ENCODE peak calls at places on chromosomes 4 and X, in seven cellular contexts. M, Q, K, G, N, W and T are unnamed samples.

GRCh38 chrX:14776901-14777300 is 96.0 kb downstream of the FANCB start:
- DNase-seq in Q (no peak), N (no peak), K (no peak), M (no peak), W (no peak), G (no peak), T (no peak)

GRCh38 chr4:184575306-184575705 is 73.9 kb downstream of the CASP3 start:
- DNase-seq in N (no peak), K (no peak), W (no peak), G (no peak), M (no peak), Q (no peak), T (no peak)

GRCh38 chrX:107673933-107674479 is 45.7 kb downstream of the PRPS1 start:
- DNase-seq in Q (peak), W (peak), N (peak), G (peak), M (peak), K (peak), T (no peak)

GRCh38 chrX:19836337-19836736 is 51.1 kb downstream of the SH3KBP1 start:
- DNase-seq in K (no peak), Q (no peak), W (no peak), M (no peak), N (no peak), G (no peak), T (no peak)

GRCh38 chr4:144090744-144091143 is 49.8 kb downstream of the GYPA start:
- DNase-seq in N (no peak), G (no peak), Q (no peak), K (no peak), W (no peak), M (no peak), T (no peak)

GRCh38 chrX:40266490-40267333 is 169.0 kb upstream of the BCOR start:
- DNase-seq in K (peak), W (peak), Q (peak), M (peak), N (peak), G (peak), T (peak)

GRCh38 chr4:42436950-42437349 is 39.7 kb downstream of the SHISA3 start:
- DNase-seq in G (no peak), Q (no peak), N (no peak), M (no peak), W (no peak), K (no peak), T (no peak)

GRCh38 chr4:67896421-67897065 is 12.7 kb upstream of the TMPRSS11D start:
- DNase-seq in Q (no peak), G (no peak), W (no peak), K (no peak), N (no peak), M (no peak), T (no peak)

GRCh38 chr4:7209699-7210098 is 17.4 kb downstream of the SORCS2 start:
- DNase-seq in M (peak), K (no peak), N (no peak), W (no peak), G (no peak), Q (no peak), T (no peak)

GRCh38 chr4:88792268-88792781 is 94.7 kb upstream of the NAP1L5 start:
- DNase-seq in W (no peak), N (no peak), K (no peak), Q (no peak), M (no peak), G (no peak), T (peak)

GRCh38 chr4:78938868-78939666 is at the start of gene PAQR3:
- DNase-seq in K (peak), N (peak), M (peak), G (peak), Q (peak), W (peak), T (peak)
- TF ChIP-seq POLR2A in K (peak), N (peak), M (peak), G (peak), Q (no peak), W (peak), T (peak)

DNA sequence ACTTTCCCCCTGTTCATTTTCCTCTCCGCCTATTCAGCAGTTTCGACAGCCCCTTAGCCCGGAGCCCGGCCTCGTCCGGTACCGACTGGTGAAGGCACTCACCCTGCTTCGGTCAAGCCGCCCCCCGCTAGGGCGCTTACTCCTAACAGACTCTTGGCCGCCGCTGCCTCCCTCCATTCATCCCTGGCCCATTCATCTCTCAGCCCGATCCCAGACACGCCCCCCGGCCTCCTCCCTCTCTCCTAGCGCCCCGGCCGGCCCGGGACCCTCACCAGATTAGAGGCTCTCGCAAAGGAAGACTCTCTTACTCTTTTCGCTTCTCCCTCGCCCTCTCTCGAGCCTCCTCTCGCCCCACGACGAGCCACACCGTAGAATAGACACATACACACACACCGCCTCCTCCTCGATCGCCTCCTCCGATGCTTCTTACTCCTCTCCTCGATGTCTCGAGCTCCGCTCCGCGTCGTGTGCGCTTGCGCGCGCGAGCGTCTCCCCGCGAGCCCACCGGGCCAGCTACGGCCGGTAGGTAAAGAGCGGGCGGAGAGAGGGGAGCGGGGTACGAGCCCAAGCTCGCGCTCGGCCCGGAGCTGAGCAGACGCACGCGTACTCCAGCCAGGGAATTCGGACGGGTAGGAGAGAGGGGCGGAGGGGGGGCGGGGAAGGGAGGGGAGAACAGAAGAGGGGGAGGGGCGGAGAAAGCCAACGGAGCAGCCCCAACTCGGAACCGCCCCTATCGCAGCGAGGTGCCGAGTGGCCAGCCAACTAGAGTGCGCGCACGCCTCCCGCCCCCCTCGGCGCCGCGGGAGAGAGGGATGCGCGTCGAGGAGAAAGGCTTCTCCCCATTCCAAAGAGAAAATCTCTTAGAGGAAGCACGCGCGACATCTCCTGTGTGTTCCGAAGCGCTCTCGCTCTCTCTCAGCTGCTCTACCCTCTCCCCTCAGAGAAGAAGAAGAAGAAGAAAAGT is at the start of gene WNK3:
- DNase-seq in K (peak), W (peak), Q (peak), G (peak), N (peak), M (peak), T (peak)
- TF ChIP-seq POLR2A in K (peak), W (no peak), Q (no peak), G (no peak), N (peak), M (no peak), T (peak)

GRCh38 chr4:148514581-148514980 is 72.4 kb upstream of the NR3C2 start:
- DNase-seq in W (no peak), N (no peak), K (no peak), G (no peak), Q (no peak), M (no peak), T (no peak)

GRCh38 chr4:148510211-148510610 is 68.0 kb upstream of the NR3C2 start:
- DNase-seq in M (no peak), W (no peak), Q (no peak), G (no peak), N (no peak), K (no peak), T (no peak)

GRCh38 chr4:148514041-148514440 is 71.8 kb upstream of the NR3C2 start:
- DNase-seq in W (no peak), Q (no peak), N (no peak), G (no peak), K (no peak), M (no peak), T (no peak)

DNA sequence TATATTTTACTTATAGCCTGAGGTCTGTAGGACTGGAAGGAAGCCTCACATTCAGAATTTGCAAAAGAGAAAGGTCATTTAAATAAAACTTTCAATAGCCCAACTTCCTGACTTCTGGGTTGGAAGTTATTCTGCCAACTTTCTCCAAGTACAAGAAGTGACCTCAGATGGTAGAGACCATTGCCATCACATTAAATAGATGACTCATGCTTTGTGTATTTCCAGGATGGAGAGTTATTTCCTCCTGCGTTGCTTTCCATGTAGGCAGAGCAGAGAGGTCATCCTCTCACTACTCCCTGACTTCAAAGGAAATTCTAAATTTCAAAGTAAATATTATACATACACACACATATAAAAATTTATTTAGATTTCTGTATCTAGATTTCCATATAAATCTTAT is 73.0 kb upstream of the NR3C2 start:
- DNase-seq in G (no peak), Q (no peak), M (no peak), K (no peak), W (no peak), N (no peak), T (no peak)
- TF ChIP-seq POLR2A in G (no peak), Q (no peak), M (no peak), K (no peak), W (no peak), N (no peak), T (no peak)

DNA sequence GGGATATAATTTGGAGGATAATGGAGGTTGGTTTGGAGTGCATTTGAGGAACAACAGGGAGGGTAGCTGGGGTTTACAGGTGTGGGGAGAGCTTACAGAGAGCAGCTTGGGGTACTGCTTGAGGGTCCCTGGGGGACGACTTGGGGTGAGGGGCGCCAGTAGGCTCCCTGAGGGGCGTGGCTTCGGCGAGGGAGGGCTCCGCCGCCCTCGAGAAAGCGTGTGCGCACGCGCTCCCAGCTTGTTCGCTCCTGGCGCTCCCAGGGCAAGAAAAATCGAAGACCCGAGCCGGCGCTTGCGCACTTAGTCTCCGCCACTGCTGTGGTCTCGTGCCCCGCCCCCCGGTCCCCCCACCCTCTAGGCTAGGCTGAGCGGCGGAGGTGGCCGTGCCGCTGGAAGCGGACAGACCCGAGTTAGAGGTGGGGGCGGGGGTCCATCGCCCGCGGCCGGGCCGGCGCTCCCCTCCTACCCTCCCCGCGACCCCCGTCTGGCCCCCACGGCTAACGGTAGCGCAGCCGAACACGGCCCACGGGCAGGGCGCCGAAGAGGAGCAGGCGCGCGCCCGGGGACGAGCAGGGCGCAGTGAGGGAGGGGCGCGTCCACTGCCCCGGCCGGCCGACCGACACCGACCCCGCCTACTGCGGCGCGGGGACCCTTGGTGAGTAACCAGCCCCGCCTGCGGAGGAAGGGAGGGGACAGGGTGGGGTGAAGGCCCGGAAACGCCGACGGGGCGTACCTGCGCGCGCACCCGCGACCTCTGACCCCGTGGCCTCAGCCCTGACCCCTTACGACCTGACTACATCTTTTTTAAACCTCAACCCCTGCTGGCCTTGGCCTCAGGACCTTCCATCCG is 5.4 kb upstream of the CCDC120 start:
- DNase-seq in G (peak), N (no peak), W (peak), M (peak), K (peak), Q (peak), T (no peak)
- TF ChIP-seq POLR2A in G (no peak), N (no peak), W (no peak), M (peak), K (peak), Q (no peak), T (no peak)

GRCh38 chr4:37890501-37891220 is at the start of gene TBC1D1:
- DNase-seq in N (no peak), Q (peak), G (peak), W (peak), K (peak), M (peak), T (peak)
- TF ChIP-seq POLR2A in N (no peak), Q (no peak), G (peak), W (no peak), K (no peak), M (no peak), T (no peak)

DNA sequence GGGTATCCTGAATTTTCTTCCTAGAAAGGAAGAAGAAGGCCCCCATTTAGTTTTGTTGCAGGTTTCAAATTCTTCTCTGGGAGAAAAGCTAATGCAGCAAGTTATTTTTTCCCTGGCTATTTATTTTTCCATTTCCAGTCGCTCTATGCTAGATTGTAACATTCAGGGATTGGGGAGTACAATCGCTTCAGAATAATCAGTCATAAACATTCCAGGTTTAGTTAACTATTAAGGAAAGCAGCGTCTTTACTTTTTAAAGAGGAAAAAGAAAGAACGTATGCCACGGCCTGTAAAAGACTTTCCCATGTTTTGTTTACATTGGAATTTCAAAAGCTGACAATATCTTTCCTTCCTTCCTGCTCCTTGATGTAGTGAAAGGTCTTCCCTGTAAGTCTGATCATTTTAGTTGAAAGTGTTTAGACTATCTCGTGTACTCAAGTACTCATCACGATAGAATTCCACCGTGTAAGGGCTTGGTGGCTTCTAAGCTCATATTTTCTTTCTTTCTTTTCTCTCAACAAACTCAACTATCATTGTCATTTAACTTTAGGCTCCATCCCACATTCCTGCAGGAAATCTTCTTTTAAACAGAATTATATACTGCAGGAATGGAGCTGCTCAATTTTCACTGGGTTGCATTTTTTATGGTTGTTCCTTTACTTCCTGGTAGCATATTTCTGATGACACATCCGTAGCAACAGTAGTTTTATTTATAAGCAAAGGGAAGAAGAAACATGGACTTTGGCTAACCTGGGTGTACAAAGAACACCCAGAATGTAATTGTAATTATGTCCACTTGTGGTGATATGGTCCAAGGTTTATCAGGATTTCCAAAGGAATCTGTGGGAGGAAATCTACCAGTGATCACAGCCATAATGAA is 213.1 kb upstream of the FAT1 start:
- DNase-seq in N (no peak), W (no peak), Q (no peak), G (no peak), K (no peak), M (no peak), T (peak)
- TF ChIP-seq POLR2A in N (no peak), W (no peak), Q (no peak), G (no peak), K (no peak), M (no peak), T (no peak)